ENCODE peak calls at places on chromosome 15, in five cellular contexts. One of them, this sample, is unnamed.

GRCh38 chr15:46277994-46278885 is 643.4 kb downstream of the SQOR start:
- DNase-seq in nephron progenitor cell: no peak
- DNase-seq in HL-60: no peak
- DNase-seq in heart left ventricle: no peak
- DNase-seq in fibroblast of pulmonary artery: no peak
- DNase-seq in this sample: no peak

GRCh38 chr15:58742424-58743160 is 6.9 kb downstream of the ADAM10 start:
- DNase-seq in nephron progenitor cell: no peak
- DNase-seq in HL-60: no peak
- DNase-seq in heart left ventricle: no peak
- DNase-seq in fibroblast of pulmonary artery: peak
- DNase-seq in this sample: no peak

GRCh38 chr15:36407647-36408046 is 171.8 kb upstream of the CDIN1 start:
- DNase-seq in nephron progenitor cell: no peak
- DNase-seq in HL-60: no peak
- DNase-seq in heart left ventricle: no peak
- DNase-seq in fibroblast of pulmonary artery: peak
- DNase-seq in this sample: no peak

GRCh38 chr15:65914981-65915925 is 46.0 kb downstream of the RAB11A start:
- DNase-seq in nephron progenitor cell: no peak
- DNase-seq in HL-60: no peak
- DNase-seq in heart left ventricle: no peak
- DNase-seq in fibroblast of pulmonary artery: no peak
- DNase-seq in this sample: no peak

GRCh38 chr15:61050844-61051569 is 178.1 kb downstream of the RORA start:
- DNase-seq in nephron progenitor cell: no peak
- DNase-seq in HL-60: no peak
- DNase-seq in heart left ventricle: no peak
- DNase-seq in fibroblast of pulmonary artery: no peak
- DNase-seq in this sample: no peak

GRCh38 chr15:32994810-32995424 is 199.6 kb downstream of the FMN1 start:
- DNase-seq in nephron progenitor cell: no peak
- DNase-seq in HL-60: no peak
- DNase-seq in heart left ventricle: no peak
- DNase-seq in fibroblast of pulmonary artery: peak
- DNase-seq in this sample: no peak

GRCh38 chr15:71043373-71043772 is 71.9 kb upstream of the THSD4 start:
- DNase-seq in nephron progenitor cell: no peak
- DNase-seq in HL-60: no peak
- DNase-seq in heart left ventricle: no peak
- DNase-seq in fibroblast of pulmonary artery: no peak
- DNase-seq in this sample: no peak

GRCh38 chr15:77035999-77036471 is 34.9 kb downstream of the TSPAN3 start:
- DNase-seq in nephron progenitor cell: no peak
- DNase-seq in HL-60: no peak
- DNase-seq in heart left ventricle: no peak
- DNase-seq in fibroblast of pulmonary artery: no peak
- DNase-seq in this sample: no peak

GRCh38 chr15:77966540-77967290 is 110.8 kb downstream of the TBC1D2B start:
- DNase-seq in nephron progenitor cell: peak
- DNase-seq in HL-60: no peak
- DNase-seq in heart left ventricle: peak
- DNase-seq in fibroblast of pulmonary artery: peak
- DNase-seq in this sample: no peak

GRCh38 chr15:32029862-32030781 is at the start of gene CHRNA7:
- DNase-seq in nephron progenitor cell: peak
- DNase-seq in HL-60: peak
- DNase-seq in heart left ventricle: peak
- DNase-seq in fibroblast of pulmonary artery: peak
- DNase-seq in this sample: no peak

GRCh38 chr15:39462691-39463090 is 118.2 kb upstream of the THBS1 start:
- DNase-seq in nephron progenitor cell: no peak
- DNase-seq in HL-60: no peak
- DNase-seq in heart left ventricle: no peak
- DNase-seq in fibroblast of pulmonary artery: peak
- DNase-seq in this sample: no peak

GRCh38 chr15:75182187-75183131 is 19.2 kb upstream of the C15orf39 start:
- DNase-seq in nephron progenitor cell: no peak
- DNase-seq in HL-60: no peak
- DNase-seq in heart left ventricle: no peak
- DNase-seq in fibroblast of pulmonary artery: peak
- DNase-seq in this sample: no peak
- TF ChIP-seq CTCF in nephron progenitor cell: no peak
- TF ChIP-seq CTCF in HL-60: no peak
- TF ChIP-seq CTCF in heart left ventricle: no peak
- TF ChIP-seq CTCF in fibroblast of pulmonary artery: no peak
- TF ChIP-seq CTCF in this sample: no peak

GRCh38 chr15:89893696-89894450 is at the start of gene AP3S2:
- DNase-seq in nephron progenitor cell: peak
- DNase-seq in HL-60: peak
- DNase-seq in heart left ventricle: peak
- DNase-seq in fibroblast of pulmonary artery: peak
- DNase-seq in this sample: peak

GRCh38 chr15:89885611-89886010 is 8.2 kb downstream of the AP3S2 start:
- DNase-seq in nephron progenitor cell: no peak
- DNase-seq in HL-60: no peak
- DNase-seq in heart left ventricle: no peak
- DNase-seq in fibroblast of pulmonary artery: no peak
- DNase-seq in this sample: no peak

GRCh38 chr15:89883518-89883917 is 10.3 kb downstream of the AP3S2 start:
- DNase-seq in nephron progenitor cell: no peak
- DNase-seq in HL-60: no peak
- DNase-seq in heart left ventricle: no peak
- DNase-seq in fibroblast of pulmonary artery: no peak
- DNase-seq in this sample: no peak

GRCh38 chr15:89893027-89893426 is 767 bp downstream of the AP3S2 start:
- DNase-seq in nephron progenitor cell: no peak
- DNase-seq in HL-60: peak
- DNase-seq in heart left ventricle: no peak
- DNase-seq in fibroblast of pulmonary artery: peak
- DNase-seq in this sample: no peak

GRCh38 chr15:89888214-89888804 is 5.5 kb downstream of the AP3S2 start:
- DNase-seq in nephron progenitor cell: no peak
- DNase-seq in HL-60: no peak
- DNase-seq in heart left ventricle: no peak
- DNase-seq in fibroblast of pulmonary artery: peak
- DNase-seq in this sample: no peak
- TF ChIP-seq CTCF in nephron progenitor cell: peak
- TF ChIP-seq CTCF in HL-60: peak
- TF ChIP-seq CTCF in heart left ventricle: no peak
- TF ChIP-seq CTCF in fibroblast of pulmonary artery: peak
- TF ChIP-seq CTCF in this sample: peak

GRCh38 chr15:29124581-29125381 is 144.8 kb downstream of the NSMCE3 start:
- DNase-seq in nephron progenitor cell: no peak
- DNase-seq in HL-60: no peak
- DNase-seq in heart left ventricle: no peak
- DNase-seq in fibroblast of pulmonary artery: peak
- DNase-seq in this sample: peak
- TF ChIP-seq CTCF in nephron progenitor cell: no peak
- TF ChIP-seq CTCF in HL-60: no peak
- TF ChIP-seq CTCF in heart left ventricle: no peak
- TF ChIP-seq CTCF in fibroblast of pulmonary artery: peak
- TF ChIP-seq CTCF in this sample: no peak

DNA sequence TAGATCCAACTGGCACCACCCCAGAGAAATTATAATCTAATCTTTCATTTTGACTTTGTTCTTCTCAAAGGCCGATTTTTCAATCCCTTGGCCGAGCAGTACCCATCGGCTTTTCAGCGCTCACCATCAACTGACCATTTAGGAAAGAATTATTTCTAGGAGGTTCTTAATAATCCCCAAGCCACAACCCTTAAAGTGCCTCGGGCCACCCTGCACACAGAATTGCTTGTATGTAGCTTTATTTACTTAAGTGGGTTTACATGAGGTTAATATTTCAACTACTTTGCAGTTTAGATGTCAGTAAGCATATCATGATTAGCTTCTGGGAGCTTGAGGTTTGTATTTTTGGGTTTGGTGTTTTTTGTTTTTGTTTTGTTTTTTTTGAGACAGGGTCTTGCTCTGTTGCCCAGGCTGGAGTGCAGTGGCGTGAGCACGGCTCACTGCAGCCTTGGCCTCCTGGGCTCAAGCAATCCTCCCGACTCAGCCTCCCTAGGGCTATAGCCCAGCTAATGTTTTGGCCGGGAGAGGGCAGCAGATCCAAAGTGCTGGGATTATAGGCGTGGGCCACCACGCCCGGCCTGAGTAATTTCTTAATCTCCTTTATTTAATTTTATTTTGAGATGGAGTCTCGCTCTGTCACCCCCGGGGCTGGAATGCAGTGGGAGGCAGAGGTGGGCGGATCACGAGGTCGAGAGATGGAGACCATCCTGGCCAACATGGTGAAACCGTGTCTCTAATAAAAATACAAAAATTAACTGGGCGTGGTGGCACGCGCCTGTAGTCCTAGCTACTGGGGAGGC is 801 bp upstream of the CDAN1 start:
- DNase-seq in nephron progenitor cell: no peak
- DNase-seq in HL-60: no peak
- DNase-seq in heart left ventricle: no peak
- DNase-seq in fibroblast of pulmonary artery: peak
- DNase-seq in this sample: no peak
- TF ChIP-seq CTCF in nephron progenitor cell: no peak
- TF ChIP-seq CTCF in HL-60: no peak
- TF ChIP-seq CTCF in heart left ventricle: no peak
- TF ChIP-seq CTCF in fibroblast of pulmonary artery: peak
- TF ChIP-seq CTCF in this sample: no peak

DNA sequence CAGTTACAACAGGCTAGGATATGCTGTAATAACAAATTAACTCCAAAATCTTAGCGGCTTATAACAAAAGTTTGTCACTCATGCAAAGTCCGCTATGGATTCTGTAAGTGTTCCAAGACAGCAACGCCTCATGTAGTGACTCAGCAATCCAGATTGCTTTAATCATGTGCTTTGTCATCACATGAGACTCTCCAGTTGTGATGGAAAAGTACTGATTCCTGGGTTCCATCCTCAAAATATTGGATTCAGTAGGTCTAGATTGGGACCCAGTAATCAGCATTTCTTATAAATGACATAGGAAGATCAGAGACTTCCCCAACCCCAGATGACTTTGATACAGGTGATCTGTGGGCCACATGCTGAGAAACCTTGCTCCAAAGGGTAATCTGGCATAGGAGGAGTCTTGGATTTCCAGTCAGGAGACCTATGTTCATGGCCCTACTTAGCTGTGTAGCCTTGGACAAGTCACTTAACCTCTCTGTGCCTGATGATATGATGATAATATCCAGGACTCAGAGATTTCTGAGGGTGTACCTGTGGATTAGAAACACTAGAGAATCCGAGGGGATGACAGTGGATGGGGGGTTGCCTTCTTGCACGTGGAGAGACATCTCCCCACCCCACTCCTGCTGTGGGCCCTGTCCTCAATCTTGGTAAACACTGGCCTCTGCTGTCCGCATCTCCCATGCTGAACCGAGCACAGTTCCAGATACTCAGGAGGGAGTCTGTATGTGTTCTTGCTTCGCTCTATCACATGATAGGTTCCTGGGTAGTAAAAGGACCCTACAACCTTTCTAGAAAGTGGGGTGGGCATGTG is 65.5 kb downstream of the CORO2B start:
- DNase-seq in nephron progenitor cell: no peak
- DNase-seq in HL-60: no peak
- DNase-seq in heart left ventricle: no peak
- DNase-seq in fibroblast of pulmonary artery: peak
- DNase-seq in this sample: no peak
- TF ChIP-seq CTCF in nephron progenitor cell: no peak
- TF ChIP-seq CTCF in HL-60: no peak
- TF ChIP-seq CTCF in heart left ventricle: no peak
- TF ChIP-seq CTCF in fibroblast of pulmonary artery: peak
- TF ChIP-seq CTCF in this sample: no peak

This sample was measured in CD14-positive monocyte.